ENCODE peak calls at places on chromosomes 2 and 18, in five cellular contexts. F is AG20443, P is fibroblast of mammary gland, L is SW480, V is colonic mucosa. Q is an unnamed sample.

GRCh38 chr2:86062043-86062442 is 43.6 kb downstream of the POLR1A start:
- DNase-seq in F (no peak), P (peak; percentile 45), L (no peak), V (no peak), Q (no peak)

GRCh38 chr2:177239934-177240600 is 24.5 kb downstream of the NFE2L2 start:
- DNase-seq in F (peak; percentile 36), P (peak; percentile 80), L (no peak), V (peak; percentile 76), Q (peak; percentile 62)

GRCh38 chr2:119431976-119432881 is 575 bp downstream of the TMEM37 start:
- DNase-seq in F (no peak), P (peak; percentile 6), L (no peak), V (peak; percentile 31), Q (peak; percentile 50)

GRCh38 chr2:105576440-105577241 is 168.1 kb upstream of the NCK2 start:
- DNase-seq in F (peak; percentile 46), P (peak; percentile 60), L (peak; percentile 82), V (no peak), Q (no peak)

GRCh38 chr2:16649353-16650286 is 16.0 kb downstream of the CYRIA start:
- DNase-seq in F (no peak), P (no peak), L (no peak), V (no peak), Q (no peak)

GRCh38 chr2:241795021-241795999 is 13.7 kb upstream of the NEU4 start:
- DNase-seq in F (no peak), P (no peak), L (no peak), V (peak; percentile 91), Q (peak; percentile 85)

GRCh38 chr18:9902832-9903231 is 11.0 kb upstream of the VAPA start:
- DNase-seq in F (no peak), P (peak; percentile 28), L (no peak), V (no peak), Q (no peak)

GRCh38 chr2:174436351-174436750 is 40.8 kb downstream of the SCRN3 start:
- DNase-seq in F (no peak), P (no peak), L (no peak), V (no peak), Q (no peak)

GRCh38 chr2:240327566-240327965 is 107.9 kb upstream of the GPC1 start:
- DNase-seq in F (no peak), P (no peak), L (no peak), V (no peak), Q (no peak)

GRCh38 chr2:85468096-85468703 is 49.7 kb downstream of the SH2D6 start:
- DNase-seq in F (no peak), P (no peak), L (peak; percentile 80), V (no peak), Q (no peak)

GRCh38 chr2:170929686-170930050 is 615 bp downstream of the GORASP2 start:
- DNase-seq in F (peak; percentile 57), P (peak; percentile 22), L (peak; percentile 62), V (peak; percentile 68), Q (peak; percentile 68)

GRCh38 chr2:43227830-43228280 is 1.4 kb upstream of the ZFP36L2 start:
- DNase-seq in F (no peak), P (peak; percentile 72), L (peak; percentile 83), V (no peak), Q (no peak)

GRCh38 chr2:80256396-80257167 is 48.0 kb downstream of the LRRTM1 start:
- DNase-seq in F (peak; percentile 14), P (peak; percentile 29), L (peak; percentile 20), V (no peak), Q (no peak)

GRCh38 chr2:142965464-142965863 is 88.0 kb downstream of the KYNU start:
- DNase-seq in F (no peak), P (peak; percentile 60), L (no peak), V (no peak), Q (no peak)

GRCh38 chr2:241739651-241740050 is 5.2 kb downstream of the D2HGDH start:
- DNase-seq in F (no peak), P (peak; percentile 77), L (no peak), V (no peak), Q (no peak)

GRCh38 chr2:239938651-239939486 is 86.3 kb downstream of the NDUFA10 start:
- DNase-seq in F (no peak), P (no peak), L (no peak), V (no peak), Q (no peak)

GRCh38 chr2:60823694-60824305 is 57.6 kb upstream of the REL start:
- DNase-seq in F (no peak), P (no peak), L (no peak), V (no peak), Q (no peak)

GRCh38 chr2:6773007-6773693 is 92.6 kb downstream of the CMPK2 start:
- DNase-seq in F (peak; percentile 73), P (peak; percentile 10), L (peak; percentile 79), V (peak; percentile 49), Q (peak; percentile 58)

GRCh38 chr2:224754129-224754528 is 38.0 kb upstream of the CCDC195 start:
- DNase-seq in F (peak; percentile 87), P (peak; percentile 95), L (no peak), V (no peak), Q (no peak)